ENCODE peak calls at places on chromosome 22, in nine cellular contexts. H is ovary, M is HCT116, T is body of pancreas, F is HepG2, G is breast epithelium, Y is heart left ventricle, A is spleen, Q is stomach. P is an unnamed sample.

GRCh38 chr22:42768385-42769035 is 47.8 kb upstream of the A4GALT start:
- DNase-seq in H (no peak), M (no peak), T (no peak), F (no peak), G (no peak), Y (no peak), A (no peak), Q (no peak), P (no peak)

GRCh38 chr22:25542231-25542630 is 22.2 kb upstream of the GRK3 start:
- DNase-seq in H (no peak), M (no peak), T (no peak), F (no peak), G (no peak), Y (no peak), A (no peak), Q (no peak), P (no peak)

GRCh38 chr22:47173535-47174021 is 411.1 kb downstream of the TBC1D22A start:
- DNase-seq in H (no peak), M (no peak), T (peak), F (no peak), G (no peak), Y (peak), A (peak), Q (no peak), P (peak)

GRCh38 chr22:35312198-35313059 is 12.7 kb downstream of the TOM1 start:
- DNase-seq in H (no peak), M (peak), T (peak), F (peak), G (no peak), Y (no peak), A (peak), Q (no peak), P (peak)

GRCh38 chr22:26617251-26618199 is at the start of gene CRYBB1:
- DNase-seq in H (no peak), M (no peak), T (no peak), F (no peak), G (no peak), Y (peak), A (peak), Q (no peak), P (no peak)

GRCh38 chr22:24063361-24063760 is 52.3 kb downstream of the CABIN1 start:
- DNase-seq in H (no peak), M (no peak), T (no peak), F (no peak), G (no peak), Y (no peak), A (no peak), Q (no peak), P (no peak)

GRCh38 chr22:46917702-46918101 is 155.3 kb downstream of the TBC1D22A start:
- DNase-seq in H (no peak), M (no peak), T (no peak), F (no peak), G (no peak), Y (no peak), A (no peak), Q (no peak), P (no peak)

GRCh38 chr22:44133901-44134511 is 46.7 kb upstream of the PARVG start:
- DNase-seq in H (no peak), M (no peak), T (peak), F (no peak), G (no peak), Y (peak), A (peak), Q (no peak), P (no peak)

GRCh38 chr22:24937114-24937513 is 9.4 kb downstream of the LHFPL7 start:
- DNase-seq in H (no peak), M (no peak), T (no peak), F (peak), G (no peak), Y (no peak), A (no peak), Q (no peak), P (no peak)

GRCh38 chr22:45218974-45219373 is 21.7 kb downstream of the KIAA0930 start:
- DNase-seq in H (no peak), M (no peak), T (no peak), F (no peak), G (no peak), Y (no peak), A (no peak), Q (no peak), P (no peak)

GRCh38 chr22:45329536-45329936 is 19.8 kb downstream of the FAM118A start:
- DNase-seq in H (no peak), M (no peak), T (peak), F (no peak), G (no peak), Y (peak), A (no peak), Q (no peak), P (no peak)

GRCh38 chr22:44667829-44668189 is 34.2 kb upstream of the PRR5 start:
- DNase-seq in H (no peak), M (no peak), T (no peak), F (no peak), G (no peak), Y (no peak), A (no peak), Q (no peak), P (no peak)

GRCh38 chr22:26907366-26907765 is 250.0 kb downstream of the MIAT start:
- DNase-seq in H (no peak), M (no peak), T (no peak), F (no peak), G (no peak), Y (no peak), A (no peak), Q (no peak), P (no peak)

GRCh38 chr22:20552450-20552894 is 45.1 kb downstream of the MED15 start:
- DNase-seq in H (peak), M (no peak), T (peak), F (peak), G (peak), Y (peak), A (peak), Q (peak), P (peak)

GRCh38 chr22:50627452-50627913 is 469 bp downstream of the ARSA start:
- DNase-seq in H (peak), M (no peak), T (no peak), F (peak), G (no peak), Y (no peak), A (peak), Q (peak), P (no peak)
- TF ChIP-seq CTCF in H (no peak), M (no peak), T (no peak), F (no peak), G (no peak), Y (no peak), A (no peak), Q (no peak), P (no peak)

GRCh38 chr22:41285441-41285819 is 557 bp downstream of the RANGAP1 start:
- DNase-seq in H (peak), M (peak), T (peak), F (peak), G (no peak), Y (peak), A (peak), Q (peak), P (peak)
- TF ChIP-seq POLR2A in H (no peak), M (peak), T (no peak), F (peak), G (no peak), Y (no peak), A (no peak), Q (peak), P (no peak)

GRCh38 chr22:36352775-36353507 is 34.8 kb downstream of the MYH9 start:
- DNase-seq in H (peak), M (no peak), T (peak), F (peak), G (no peak), Y (peak), A (no peak), Q (peak), P (no peak)
- H3K4me3 ChIP-seq in H (no peak), M (no peak), T (no peak), F (peak), G (peak), Y (peak), A (no peak), Q (no peak), P (no peak)

GRCh38 chr22:38570841-38571364 is 920 bp upstream of the DMC1 start:
- DNase-seq in H (peak), M (peak), T (peak), F (no peak), G (peak), Y (peak), A (peak), Q (peak), P (peak)
- TF ChIP-seq CTCF in H (no peak), M (peak), T (no peak), F (peak), G (no peak), Y (no peak), A (no peak), Q (no peak), P (no peak)

DNA sequence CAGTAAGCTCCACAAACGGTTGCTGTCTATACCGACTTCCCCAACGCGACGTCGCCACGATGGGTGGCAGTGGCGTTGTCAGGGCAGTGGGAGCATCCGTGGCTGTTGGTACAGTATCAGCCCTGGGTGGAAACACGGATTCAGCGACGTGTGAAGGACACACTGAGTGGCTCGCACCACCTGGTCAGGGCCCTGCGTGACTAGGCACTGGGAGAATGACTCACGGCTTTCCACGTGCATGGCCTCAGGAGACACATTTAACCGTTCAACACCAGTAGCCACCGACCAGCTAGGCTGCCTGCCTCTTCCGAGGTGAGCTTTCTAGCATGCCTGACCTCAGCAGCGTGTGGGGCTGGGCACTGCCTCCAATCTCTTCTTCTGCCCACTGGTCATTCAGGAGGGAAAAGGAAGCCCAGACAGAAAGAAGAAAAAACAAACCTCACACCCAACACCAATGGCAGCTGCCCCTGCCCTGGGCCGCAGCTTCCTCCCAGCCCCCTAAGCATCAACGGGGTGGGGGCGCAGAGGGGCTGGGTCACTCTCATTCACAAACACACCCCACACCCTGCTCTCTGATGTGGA is 59.0 kb downstream of the MYH9 start:
- DNase-seq in H (peak), M (no peak), T (peak), F (no peak), G (peak), Y (no peak), A (peak), Q (peak), P (peak)
- TF ChIP-seq POLR2A in H (no peak), M (no peak), T (no peak), F (no peak), G (no peak), Y (no peak), A (no peak), Q (no peak), P (no peak)

GRCh38 chr22:50483106-50483505 is 1.8 kb downstream of the ADM2 start:
- DNase-seq in H (no peak), M (no peak), T (no peak), F (no peak), G (no peak), Y (no peak), A (no peak), Q (no peak), P (no peak)

GRCh38 chr22:50485221-50486131 is 1.2 kb upstream of the MIOX start:
- DNase-seq in H (peak), M (no peak), T (peak), F (peak), G (no peak), Y (no peak), A (no peak), Q (peak), P (no peak)

GRCh38 chr22:50483977-50484853 is 2.4 kb upstream of the MIOX start:
- DNase-seq in H (no peak), M (no peak), T (peak), F (no peak), G (no peak), Y (no peak), A (no peak), Q (peak), P (no peak)

GRCh38 chr22:50482107-50483074 is 1.0 kb downstream of the ADM2 start:
- DNase-seq in H (no peak), M (no peak), T (peak), F (no peak), G (no peak), Y (no peak), A (peak), Q (no peak), P (no peak)

GRCh38 chr22:50483556-50483955 is 2.2 kb downstream of the ADM2 start:
- DNase-seq in H (no peak), M (no peak), T (no peak), F (no peak), G (no peak), Y (no peak), A (no peak), Q (no peak), P (no peak)
- H3K4me3 ChIP-seq in H (no peak), M (no peak), T (no peak), F (no peak), G (no peak), Y (no peak), A (no peak), Q (no peak), P (no peak)

GRCh38 chr22:30251661-30252226 is 5.2 kb upstream of the LIF start:
- DNase-seq in H (no peak), M (no peak), T (no peak), F (no peak), G (no peak), Y (no peak), A (no peak), Q (no peak), P (peak)
- TF ChIP-seq CTCF in H (no peak), M (no peak), T (no peak), F (no peak), G (no peak), Y (no peak), A (no peak), Q (no peak), P (no peak)

GRCh38 chr22:19346677-19347265 is 55.3 kb upstream of the CLTCL1 start:
- DNase-seq in H (no peak), M (no peak), T (no peak), F (no peak), G (no peak), Y (no peak), A (no peak), Q (no peak), P (no peak)
- TF ChIP-seq POLR2A in H (no peak), M (no peak), T (no peak), F (no peak), G (no peak), Y (no peak), A (no peak), Q (no peak), P (no peak)

DNA sequence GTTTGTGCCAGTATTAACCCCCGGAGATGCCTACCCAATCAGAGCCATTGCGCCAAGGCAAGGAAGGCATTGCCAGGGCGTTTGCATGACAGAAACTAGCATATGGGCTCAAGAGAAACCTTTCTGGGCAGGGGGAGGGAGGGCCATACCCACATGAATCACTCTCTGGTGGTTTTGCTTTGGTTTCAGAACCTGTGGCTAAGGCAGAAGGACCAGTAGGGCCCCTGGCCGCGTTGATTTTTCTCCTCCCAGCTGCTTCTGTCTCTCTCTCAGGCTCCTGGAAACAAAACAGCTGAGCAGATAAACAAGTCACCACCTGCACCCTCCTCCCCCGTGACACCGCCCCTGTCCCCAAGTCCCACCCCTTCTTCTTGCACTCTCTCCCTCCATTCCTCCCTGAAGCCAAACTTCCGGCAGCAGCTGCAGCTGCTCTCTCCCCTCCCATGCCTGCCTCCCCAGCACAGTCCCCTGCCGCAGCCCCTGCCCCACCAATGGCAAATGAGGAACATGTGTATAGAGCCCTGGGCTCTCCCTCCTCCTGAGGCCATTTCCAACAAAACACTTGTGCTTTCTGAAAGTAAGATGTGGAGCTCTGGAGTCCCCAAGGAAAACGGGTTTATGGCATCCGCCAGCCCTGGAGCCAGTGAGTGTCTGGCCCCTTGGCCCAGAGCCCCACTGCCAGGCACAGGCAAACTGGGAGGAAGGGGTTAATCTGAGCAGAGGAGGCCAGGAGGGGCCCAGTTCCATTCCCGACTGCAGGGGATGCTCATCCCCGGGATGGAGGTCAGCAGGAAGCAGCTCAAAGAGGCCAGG is 39.0 kb upstream of the ADA2 start:
- DNase-seq in H (peak), M (no peak), T (peak), F (no peak), G (peak), Y (peak), A (peak), Q (peak), P (peak)
- H3K4me3 ChIP-seq in H (no peak), M (no peak), T (no peak), F (no peak), G (peak), Y (peak), A (no peak), Q (peak), P (no peak)